ENCODE peak calls at places on chromosomes 2 and 18, in seven cellular contexts. K is NCI-H1417 treated with DMSO at 0.1 percent for 48 hours; N is T-helper 1 cell; D is AG08396; Q is amygdala; X is CD8-positive, alpha-beta memory T cell; R is right cardiac atrium. A is an unnamed sample.

GRCh38 chr18:62409821-62410220 is 84.7 kb downstream of the TNFRSF11A start:
- DNase-seq in K (no peak), N (no peak), D (no peak), Q (no peak), X (no peak), R (no peak), A (no peak)

GRCh38 chr2:121489944-121490585 is 40.6 kb upstream of the RNU4ATAC start:
- DNase-seq in K (no peak), N (no peak), D (no peak), Q (no peak), X (no peak), R (no peak), A (no peak)

GRCh38 chr2:227411320-227411989 is 23.7 kb upstream of the SCYGR1 start:
- DNase-seq in K (no peak), N (no peak), D (no peak), Q (no peak), X (no peak), R (no peak), A (no peak)

GRCh38 chr18:27250471-27250870 is 65.4 kb upstream of the CHST9 start:
- DNase-seq in K (no peak), N (no peak), D (no peak), Q (no peak), X (no peak), R (no peak), A (no peak)

GRCh38 chr2:9739508-9739907 is 103.8 kb upstream of the TAF1B start:
- DNase-seq in K (no peak), N (peak), D (peak), Q (no peak), X (peak), R (peak), A (no peak)

GRCh38 chr2:105886029-105886454 is 141.3 kb downstream of the NCK2 start:
- DNase-seq in K (no peak), N (no peak), D (peak), Q (no peak), X (no peak), R (no peak), A (no peak)

GRCh38 chr18:48308027-48308635 is 101.1 kb downstream of the ZBTB7C start:
- DNase-seq in K (no peak), N (no peak), D (no peak), Q (no peak), X (no peak), R (no peak), A (no peak)

GRCh38 chr2:101476605-101477208 is 1.8 kb upstream of the RFX8 start:
- DNase-seq in K (no peak), N (no peak), D (no peak), Q (no peak), X (no peak), R (no peak), A (no peak)

GRCh38 chr2:159658887-159659437 is 42.6 kb upstream of the BAZ2B start:
- DNase-seq in K (no peak), N (no peak), D (no peak), Q (no peak), X (no peak), R (no peak), A (no peak)

GRCh38 chr2:200171761-200172482 is 134.6 kb upstream of the SPATS2L start:
- DNase-seq in K (no peak), N (no peak), D (no peak), Q (no peak), X (no peak), R (no peak), A (no peak)

GRCh38 chr2:201358684-201359083 is 1.5 kb upstream of the FLACC1 start:
- DNase-seq in K (no peak), N (no peak), D (peak), Q (no peak), X (no peak), R (no peak), A (peak)

GRCh38 chr2:16666453-16666801 is 793 bp upstream of the CYRIA start:
- DNase-seq in K (no peak), N (no peak), D (no peak), Q (no peak), X (no peak), R (no peak), A (no peak)

GRCh38 chr2:15700131-15700530 is 108.5 kb downstream of the DDX1 start:
- DNase-seq in K (no peak), N (no peak), D (no peak), Q (no peak), X (no peak), R (no peak), A (no peak)

A was measured in SJSA1.